ENCODE peak calls at places on chromosomes 2 and 18, in five cellular contexts. M is naive B cell; H is ovary; R is stimulated activated CD8-positive, alpha-beta memory T cell treated with anti-CD3 and anti-CD28 coated beads, Interleukin-15, amount 100 ng/mL, for 4 hours; Y is AG04450. K is an unnamed sample.
A peak's percentile ranks its signal among the peaks of the same experiment; 100 is the strongest.

GRCh38 chr18:78837766-78838165 is 141.9 kb upstream of the SALL3 start:
- DNase-seq in H (no peak), Y (no peak), R (no peak), M (no peak), K (no peak)

GRCh38 chr2:190407662-190408537 is at the start of gene MFSD6:
- DNase-seq in R (peak; percentile 29), M (peak; percentile 47), Y (no peak), H (peak; percentile 52), K (peak; percentile 71)

GRCh38 chr2:45269149-45269793 is 260.0 kb upstream of the SIX2 start:
- DNase-seq in M (no peak), R (no peak), Y (no peak), H (no peak), K (no peak)

GRCh38 chr2:212173771-212174510 is 364.7 kb downstream of the ERBB4 start:
- DNase-seq in R (no peak), H (no peak), M (no peak), Y (no peak), K (no peak)

GRCh38 chr2:158191076-158191566 is 89.4 kb downstream of the UPP2 start:
- DNase-seq in H (no peak), Y (no peak), R (peak; percentile 1), M (peak; percentile 54), K (no peak)

GRCh38 chr2:30654404-30654803 is 152.8 kb downstream of the CAPN13 start:
- DNase-seq in H (no peak), M (no peak), Y (no peak), R (no peak), K (no peak)

GRCh38 chr18:11541179-11541578 is 68.2 kb upstream of the SLC35G4 start:
- DNase-seq in M (no peak), Y (no peak), H (no peak), R (no peak), K (no peak)

GRCh38 chr2:102505290-102505689 is 32.3 kb downstream of the SLC9A4 start:
- DNase-seq in H (no peak), R (no peak), M (no peak), Y (no peak), K (no peak)

GRCh38 chr2:224025874-224026273 is 13.2 kb downstream of the SERPINE2 start:
- DNase-seq in Y (no peak), M (peak; percentile 83), H (no peak), R (peak; percentile 56), K (peak; percentile 72)

GRCh38 chr2:220006152-220006551 is 378.7 kb downstream of the SLC4A3 start:
- DNase-seq in R (no peak), M (no peak), Y (no peak), H (peak; percentile 46), K (no peak)

GRCh38 chr2:145939949-145940348 is 1420.0 kb upstream of the ZEB2 start:
- DNase-seq in H (no peak), M (no peak), R (no peak), Y (no peak), K (no peak)

GRCh38 chr2:172922294-172922693 is 153.4 kb upstream of the MAP3K20 start:
- DNase-seq in H (no peak), Y (no peak), M (no peak), R (no peak), K (no peak)

GRCh38 chr2:75403991-75404428 is 156.7 kb downstream of the EVA1A start:
- DNase-seq in R (no peak), M (peak; percentile 22), Y (peak; percentile 13), H (no peak), K (peak; percentile 30)

GRCh38 chr2:3204451-3204850 is 173.2 kb downstream of the EIPR1 start:
- DNase-seq in R (no peak), M (no peak), H (no peak), Y (no peak), K (no peak)

GRCh38 chr2:181685150-181685688 is 4.9 kb upstream of the NEUROD1 start:
- DNase-seq in R (no peak), H (no peak), Y (no peak), M (no peak), K (no peak)

GRCh38 chr2:938181-939005 is 12.3 kb upstream of the SNTG2 start:
- DNase-seq in Y (no peak), H (no peak), M (no peak), R (no peak), K (no peak)

GRCh38 chr2:172664766-172665165 is 70.9 kb upstream of the RAPGEF4 start:
- DNase-seq in R (no peak), Y (no peak), H (no peak), M (no peak), K (no peak)

GRCh38 chr2:9021563-9022211 is 18.2 kb upstream of the MBOAT2 start:
- DNase-seq in H (no peak), M (no peak), R (no peak), Y (no peak), K (no peak)

K was measured in memory B cell.